ENCODE peak calls at places on chromosomes 6 and 20, in ten cellular contexts. A is lung, H is pancreas, E is endothelial cell, Q is fibroblast of mammary gland, U is suprapubic skin, S is upper lobe of right lung, D is breast epithelium, R is type B pancreatic cell, Z is heart right ventricle. N is an unnamed sample.

GRCh38 chr6:11770546-11771466 is 7.8 kb downstream of the ADTRP start:
- DNase-seq in A (peak), H (peak), E (no peak), Q (peak), U (peak), S (peak), D (peak), R (no peak), Z (peak), N (peak)

GRCh38 chr6:70520575-70520974 is 46.2 kb upstream of the SDHAF4 start:
- DNase-seq in A (no peak), H (no peak), E (no peak), Q (peak), U (no peak), S (no peak), D (no peak), R (no peak), Z (no peak), N (no peak)

GRCh38 chr20:38665094-38665493 is 59.2 kb upstream of the SLC32A1 start:
- DNase-seq in A (no peak), H (no peak), E (no peak), Q (no peak), U (no peak), S (no peak), D (no peak), R (no peak), Z (no peak), N (no peak)

GRCh38 chr6:106538145-106538544 is 91.2 kb downstream of the RTN4IP1 start:
- DNase-seq in A (no peak), H (no peak), E (no peak), Q (no peak), U (no peak), S (no peak), D (no peak), R (no peak), Z (no peak), N (no peak)

GRCh38 chr20:5674176-5674660 is 76.0 kb upstream of the SHLD1 start:
- DNase-seq in A (no peak), H (no peak), E (no peak), Q (peak), U (no peak), S (no peak), D (no peak), R (no peak), Z (no peak), N (no peak)

GRCh38 chr20:22686097-22686496 is 101.7 kb upstream of the FOXA2 start:
- DNase-seq in A (peak), H (peak), E (peak), Q (peak), U (no peak), S (peak), D (no peak), R (no peak), Z (peak), N (no peak)

GRCh38 chr6:163826668-163827067 is 412.1 kb downstream of the QKI start:
- DNase-seq in A (no peak), H (no peak), E (no peak), Q (no peak), U (no peak), S (no peak), D (no peak), R (no peak), Z (no peak), N (no peak)

GRCh38 chr6:157060440-157060949 is 262.8 kb downstream of the TMEM242 start:
- DNase-seq in A (no peak), H (no peak), E (no peak), Q (no peak), U (no peak), S (no peak), D (no peak), R (no peak), Z (no peak), N (no peak)

GRCh38 chr6:110619275-110619908 is 143.0 kb upstream of the SLC22A16 start:
- DNase-seq in A (no peak), H (no peak), E (no peak), Q (no peak), U (no peak), S (no peak), D (no peak), R (no peak), Z (no peak), N (no peak)

GRCh38 chr6:42402184-42402583 is 49.5 kb downstream of the TRERF1 start:
- DNase-seq in A (no peak), H (no peak), E (no peak), Q (peak), U (no peak), S (no peak), D (no peak), R (no peak), Z (no peak), N (no peak)

GRCh38 chr6:35611235-35611634 is 77.5 kb downstream of the FKBP5 start:
- DNase-seq in A (no peak), H (no peak), E (no peak), Q (peak), U (no peak), S (no peak), D (no peak), R (no peak), Z (no peak), N (no peak)

GRCh38 chr6:116446399-116446798 is 14.8 kb upstream of the CALHM6 start:
- DNase-seq in A (no peak), H (no peak), E (no peak), Q (peak), U (no peak), S (no peak), D (no peak), R (no peak), Z (no peak), N (no peak)
- TF ChIP-seq CTCF in A (no peak), H (no peak), E (no peak), Q (no peak), U (no peak), S (no peak), D (no peak), R (no peak), Z (no peak), N (no peak)

DNA sequence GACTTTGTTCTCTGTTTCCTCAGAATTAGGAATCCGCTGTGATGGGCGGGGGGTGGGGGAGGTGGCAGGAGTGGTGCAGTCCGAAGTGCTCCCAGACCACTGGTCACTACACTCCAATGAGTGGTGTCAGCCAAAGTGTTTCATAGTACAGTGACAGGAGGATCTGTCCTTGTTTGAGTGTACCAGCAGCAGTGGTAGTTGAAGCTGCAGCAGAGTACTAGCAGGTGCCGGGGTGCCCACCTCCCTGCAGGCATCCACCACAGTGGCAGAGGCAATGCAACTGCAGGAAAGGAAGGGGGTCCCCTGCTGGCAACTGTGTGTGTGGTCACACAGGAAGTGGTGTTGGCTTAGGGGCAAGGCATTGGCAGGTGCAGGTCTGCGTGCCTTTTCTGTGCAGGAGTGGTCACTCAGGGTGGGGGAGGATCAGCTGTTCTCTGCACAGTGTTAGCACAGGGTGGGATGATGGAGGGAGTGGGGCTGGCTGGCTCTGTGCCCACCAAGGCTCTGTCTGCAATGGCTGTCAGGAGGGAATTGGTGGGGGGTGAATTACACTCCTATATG is 9.7 kb downstream of the HLA-DOB start:
- DNase-seq in A (no peak), H (no peak), E (no peak), Q (no peak), U (no peak), S (no peak), D (no peak), R (no peak), Z (no peak), N (no peak)
- TF ChIP-seq CTCF in A (no peak), H (no peak), E (no peak), Q (no peak), U (no peak), S (no peak), D (no peak), R (no peak), Z (no peak), N (no peak)

DNA sequence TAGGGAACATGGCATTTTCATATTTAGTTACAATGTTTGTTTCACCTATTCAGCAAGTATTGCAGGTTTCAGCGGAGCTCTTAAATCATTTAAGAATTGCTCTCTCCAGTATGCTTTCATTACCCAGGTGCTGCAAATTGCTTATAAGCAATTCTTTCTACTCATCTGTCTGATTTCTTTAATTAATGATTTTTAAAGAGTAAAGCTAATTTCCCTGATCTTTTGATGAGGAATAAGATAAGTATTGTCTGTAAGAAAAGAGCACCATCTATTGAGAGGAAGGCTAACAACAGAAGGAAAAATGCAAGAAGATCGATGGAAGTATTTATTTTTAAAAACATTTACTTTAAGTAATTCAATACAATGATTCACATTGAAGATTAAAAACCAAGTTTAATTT is 2.0 kb downstream of the OPRM1 start:
- DNase-seq in A (no peak), H (no peak), E (no peak), Q (no peak), U (no peak), S (no peak), D (no peak), R (no peak), Z (no peak), N (no peak)
- TF ChIP-seq CTCF in A (no peak), H (no peak), E (no peak), Q (no peak), U (no peak), S (no peak), D (no peak), R (no peak), Z (no peak), N (peak)

DNA sequence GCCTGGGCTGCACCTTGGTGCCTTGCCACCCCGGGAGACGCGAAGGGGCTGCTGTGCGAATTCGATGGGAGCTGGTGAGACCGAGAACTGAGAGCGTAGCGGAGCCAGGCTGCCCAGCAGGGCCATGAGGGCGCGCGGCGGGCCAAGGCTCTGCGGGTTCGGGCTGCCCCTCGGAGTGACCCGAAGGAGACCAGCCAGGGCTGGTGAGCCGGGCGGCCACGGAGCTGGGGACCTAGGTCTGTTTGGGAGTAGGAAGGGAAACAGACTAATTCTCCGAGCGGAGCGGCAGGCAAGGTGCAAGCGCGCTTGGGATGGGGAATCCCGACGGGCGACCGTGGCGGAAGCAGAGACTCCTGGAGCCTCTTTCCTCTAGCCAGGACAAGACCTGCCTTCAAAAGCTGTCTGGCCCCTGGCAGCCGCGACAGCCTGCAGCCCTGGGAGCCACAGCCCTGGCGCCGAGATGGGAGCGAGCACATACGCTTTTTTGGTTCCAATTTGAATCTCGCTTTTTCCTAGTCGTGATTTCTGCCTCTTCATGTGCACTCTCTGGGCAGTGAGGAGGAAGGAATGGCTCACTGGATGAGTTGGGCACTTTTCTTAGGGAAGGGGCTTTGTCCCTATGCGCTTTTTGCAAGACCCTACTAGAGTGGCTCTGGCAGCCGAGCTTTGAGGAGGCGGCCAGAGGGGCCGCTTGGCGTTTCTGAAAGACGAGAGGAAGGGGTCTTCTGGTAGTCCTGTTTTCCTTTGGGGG is 777 bp downstream of the SYNDIG1 start:
- DNase-seq in A (no peak), H (no peak), E (peak), Q (no peak), U (no peak), S (no peak), D (no peak), R (no peak), Z (peak), N (no peak)
- TF ChIP-seq CTCF in A (no peak), H (no peak), E (no peak), Q (no peak), U (no peak), S (no peak), D (no peak), R (no peak), Z (no peak), N (no peak)

DNA sequence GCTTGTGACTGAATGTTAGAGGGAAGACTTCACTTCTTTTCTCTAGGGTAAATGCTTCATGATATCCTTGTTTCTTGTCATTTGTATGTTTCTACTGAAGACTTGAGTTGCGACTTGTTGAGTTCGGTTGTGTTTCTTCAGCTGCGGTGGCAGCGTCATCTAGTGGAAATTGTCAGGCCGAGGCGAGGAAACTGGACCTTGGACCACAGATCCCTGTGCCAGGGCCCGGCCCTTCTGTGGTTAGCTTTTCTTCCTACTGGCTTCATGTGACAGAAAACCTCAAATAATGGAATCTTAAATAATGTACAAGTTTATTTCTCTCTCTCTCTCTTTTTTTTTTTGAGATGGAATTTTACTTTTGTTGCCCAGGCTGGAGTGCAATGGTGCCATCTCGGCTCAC is 12.4 kb downstream of the MTHFD1L start:
- DNase-seq in A (no peak), H (peak), E (no peak), Q (no peak), U (no peak), S (no peak), D (no peak), R (no peak), Z (no peak), N (no peak)
- TF ChIP-seq CTCF in A (no peak), H (no peak), E (no peak), Q (no peak), U (no peak), S (no peak), D (no peak), R (no peak), Z (no peak), N (no peak)

DNA sequence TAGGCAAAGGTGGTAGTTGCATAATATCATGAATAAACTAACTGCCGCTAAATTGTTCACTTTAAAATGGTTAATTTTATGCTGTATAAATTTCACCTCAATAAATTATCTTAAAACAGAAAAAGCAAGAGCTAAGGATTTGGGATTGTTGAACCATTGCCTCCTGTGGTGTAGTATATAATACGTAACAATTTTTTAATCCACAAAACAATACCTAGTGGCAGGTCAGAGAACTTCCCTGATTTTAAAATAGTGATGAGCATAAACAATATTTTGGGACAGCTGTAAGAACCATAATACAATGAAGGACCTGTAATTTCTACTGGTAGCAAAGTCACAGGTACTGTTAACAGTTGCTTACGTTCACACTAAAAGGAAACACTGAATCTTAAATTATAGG is 197.4 kb upstream of the PRND start:
- DNase-seq in A (no peak), H (no peak), E (no peak), Q (no peak), U (no peak), S (no peak), D (no peak), R (no peak), Z (no peak), N (no peak)
- TF ChIP-seq CTCF in A (no peak), H (no peak), E (peak), Q (no peak), U (no peak), S (no peak), D (no peak), R (peak), Z (no peak), N (no peak)

N was measured in osteocyte.